ENCODE peak calls at places on chromosome 5, in seven cellular contexts. One of them, this sample, is unnamed.

GRCh38 chr5:43227655-43228054 is 35.6 kb downstream of the NIM1K start:
- DNase-seq in GM10248: no peak
- DNase-seq in IMR-90: peak
- DNase-seq in lower leg skin: no peak
- DNase-seq in H1: no peak
- DNase-seq in GM12878: no peak
- DNase-seq in heart right ventricle: no peak
- DNase-seq in this sample: no peak

GRCh38 chr5:4873656-4874055 is 266.5 kb upstream of the ADAMTS16 start:
- DNase-seq in GM10248: no peak
- DNase-seq in IMR-90: no peak
- DNase-seq in lower leg skin: no peak
- DNase-seq in H1: no peak
- DNase-seq in GM12878: no peak
- DNase-seq in heart right ventricle: no peak
- DNase-seq in this sample: no peak

GRCh38 chr5:38113456-38113855 is 144.9 kb upstream of the EGFLAM start:
- DNase-seq in GM10248: no peak
- DNase-seq in IMR-90: no peak
- DNase-seq in lower leg skin: peak
- DNase-seq in H1: no peak
- DNase-seq in GM12878: no peak
- DNase-seq in heart right ventricle: no peak
- DNase-seq in this sample: no peak

GRCh38 chr5:138874771-138875628 is at the start of gene LRRTM2:
- DNase-seq in GM10248: no peak
- DNase-seq in IMR-90: peak
- DNase-seq in lower leg skin: no peak
- DNase-seq in H1: no peak
- DNase-seq in GM12878: no peak
- DNase-seq in heart right ventricle: no peak
- DNase-seq in this sample: peak

GRCh38 chr5:97570242-97570641 is 387.2 kb upstream of the RIOK2 start:
- DNase-seq in GM10248: no peak
- DNase-seq in IMR-90: no peak
- DNase-seq in lower leg skin: no peak
- DNase-seq in H1: no peak
- DNase-seq in GM12878: no peak
- DNase-seq in heart right ventricle: no peak
- DNase-seq in this sample: no peak

GRCh38 chr5:64838376-64838775 is 69.6 kb downstream of the CWC27 start:
- DNase-seq in GM10248: no peak
- DNase-seq in IMR-90: peak
- DNase-seq in lower leg skin: no peak
- DNase-seq in H1: no peak
- DNase-seq in GM12878: no peak
- DNase-seq in heart right ventricle: no peak
- DNase-seq in this sample: no peak

GRCh38 chr5:123951204-123951977 is 439.4 kb downstream of the CSNK1G3 start:
- DNase-seq in GM10248: no peak
- DNase-seq in IMR-90: peak
- DNase-seq in lower leg skin: no peak
- DNase-seq in H1: no peak
- DNase-seq in GM12878: no peak
- DNase-seq in heart right ventricle: no peak
- DNase-seq in this sample: no peak

GRCh38 chr5:170355601-170356098 is 33.5 kb downstream of the KCNMB1 start:
- DNase-seq in GM10248: no peak
- DNase-seq in IMR-90: no peak
- DNase-seq in lower leg skin: no peak
- DNase-seq in H1: no peak
- DNase-seq in GM12878: no peak
- DNase-seq in heart right ventricle: peak
- DNase-seq in this sample: no peak

GRCh38 chr5:63697811-63698210 is 264.4 kb downstream of the HTR1A start:
- DNase-seq in GM10248: no peak
- DNase-seq in IMR-90: no peak
- DNase-seq in lower leg skin: no peak
- DNase-seq in H1: no peak
- DNase-seq in GM12878: no peak
- DNase-seq in heart right ventricle: no peak
- DNase-seq in this sample: no peak

GRCh38 chr5:10126900-10127299 is 122.8 kb downstream of the ATPSCKMT start:
- DNase-seq in GM10248: no peak
- DNase-seq in IMR-90: no peak
- DNase-seq in lower leg skin: no peak
- DNase-seq in H1: no peak
- DNase-seq in GM12878: no peak
- DNase-seq in heart right ventricle: no peak
- DNase-seq in this sample: no peak

GRCh38 chr5:93585753-93586385 is 2.8 kb downstream of the NR2F1 start:
- DNase-seq in GM10248: no peak
- DNase-seq in IMR-90: peak
- DNase-seq in lower leg skin: no peak
- DNase-seq in H1: no peak
- DNase-seq in GM12878: no peak
- DNase-seq in heart right ventricle: no peak
- DNase-seq in this sample: no peak

GRCh38 chr5:161051920-161052500 is 200.0 kb upstream of the ATP10B start:
- DNase-seq in GM10248: no peak
- DNase-seq in IMR-90: no peak
- DNase-seq in lower leg skin: no peak
- DNase-seq in H1: no peak
- DNase-seq in GM12878: no peak
- DNase-seq in heart right ventricle: no peak
- DNase-seq in this sample: no peak

GRCh38 chr5:73987915-73988314 is 361.9 kb downstream of the ARHGEF28 start:
- DNase-seq in GM10248: no peak
- DNase-seq in IMR-90: no peak
- DNase-seq in lower leg skin: no peak
- DNase-seq in H1: no peak
- DNase-seq in GM12878: no peak
- DNase-seq in heart right ventricle: no peak
- DNase-seq in this sample: no peak

GRCh38 chr5:149935431-149935901 is 9.1 kb downstream of the PDE6A start:
- DNase-seq in GM10248: no peak
- DNase-seq in IMR-90: no peak
- DNase-seq in lower leg skin: no peak
- DNase-seq in H1: no peak
- DNase-seq in GM12878: no peak
- DNase-seq in heart right ventricle: no peak
- DNase-seq in this sample: no peak

GRCh38 chr5:88834108-88834462 is 48.9 kb downstream of the MEF2C start:
- DNase-seq in GM10248: no peak
- DNase-seq in IMR-90: no peak
- DNase-seq in lower leg skin: no peak
- DNase-seq in H1: no peak
- DNase-seq in GM12878: no peak
- DNase-seq in heart right ventricle: no peak
- DNase-seq in this sample: no peak

GRCh38 chr5:175867587-175868347 is 3.6 kb upstream of the CPLX2 start:
- DNase-seq in GM10248: no peak
- DNase-seq in IMR-90: no peak
- DNase-seq in lower leg skin: no peak
- DNase-seq in H1: no peak
- DNase-seq in GM12878: no peak
- DNase-seq in heart right ventricle: no peak
- DNase-seq in this sample: peak

GRCh38 chr5:98341038-98341710 is 432.3 kb upstream of the RGMB start:
- DNase-seq in GM10248: no peak
- DNase-seq in IMR-90: peak
- DNase-seq in lower leg skin: no peak
- DNase-seq in H1: no peak
- DNase-seq in GM12878: no peak
- DNase-seq in heart right ventricle: peak
- DNase-seq in this sample: no peak

GRCh38 chr5:169197343-169197742 is 103.6 kb downstream of the SLIT3 start:
- DNase-seq in GM10248: no peak
- DNase-seq in IMR-90: no peak
- DNase-seq in lower leg skin: no peak
- DNase-seq in H1: no peak
- DNase-seq in GM12878: no peak
- DNase-seq in heart right ventricle: peak
- DNase-seq in this sample: no peak

GRCh38 chr5:172002310-172002709 is 4.1 kb downstream of the FBXW11 start:
- DNase-seq in GM10248: no peak
- DNase-seq in IMR-90: no peak
- DNase-seq in lower leg skin: no peak
- DNase-seq in H1: no peak
- DNase-seq in GM12878: no peak
- DNase-seq in heart right ventricle: no peak
- DNase-seq in this sample: no peak

GRCh38 chr5:135833961-135834638 is 363 bp upstream of the SLC25A48 start:
- DNase-seq in GM10248: no peak
- DNase-seq in IMR-90: no peak
- DNase-seq in lower leg skin: peak
- DNase-seq in H1: no peak
- DNase-seq in GM12878: no peak
- DNase-seq in heart right ventricle: no peak
- DNase-seq in this sample: no peak
- TF ChIP-seq CTCF in GM10248: peak
- TF ChIP-seq CTCF in IMR-90: no peak
- TF ChIP-seq CTCF in lower leg skin: no peak
- TF ChIP-seq CTCF in H1: no peak
- TF ChIP-seq CTCF in GM12878: peak
- TF ChIP-seq CTCF in heart right ventricle: peak
- TF ChIP-seq CTCF in this sample: no peak

DNA sequence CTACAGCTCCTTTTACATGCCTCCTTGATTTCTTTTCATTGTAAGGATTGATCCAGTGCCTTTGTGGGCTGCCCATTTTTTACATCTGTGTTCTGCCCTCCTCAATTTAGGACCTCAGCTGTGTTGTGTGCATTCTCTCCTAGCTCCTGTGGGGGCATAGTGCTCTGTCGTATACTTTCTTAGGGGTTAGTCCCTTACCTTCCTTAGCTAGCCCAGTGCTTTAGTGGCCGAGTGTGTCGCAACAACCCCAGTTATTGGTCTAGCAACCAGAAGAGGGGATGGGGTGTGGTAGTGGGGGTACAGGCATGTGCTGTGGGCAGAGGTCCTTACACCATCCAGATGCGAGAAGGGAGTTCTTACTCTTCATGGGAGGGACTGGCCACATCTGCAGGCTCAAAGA is 12.1 kb downstream of the MTRR start:
- DNase-seq in GM10248: no peak
- DNase-seq in IMR-90: no peak
- DNase-seq in lower leg skin: no peak
- DNase-seq in H1: no peak
- DNase-seq in GM12878: no peak
- DNase-seq in heart right ventricle: no peak
- DNase-seq in this sample: no peak
- TF ChIP-seq CTCF in GM10248: no peak
- TF ChIP-seq CTCF in IMR-90: no peak
- TF ChIP-seq CTCF in lower leg skin: no peak
- TF ChIP-seq CTCF in H1: no peak
- TF ChIP-seq CTCF in GM12878: no peak
- TF ChIP-seq CTCF in heart right ventricle: no peak
- TF ChIP-seq CTCF in this sample: no peak

GRCh38 chr5:929596-929995 is 36.9 kb downstream of the TRIP13 start:
- DNase-seq in GM10248: no peak
- DNase-seq in IMR-90: no peak
- DNase-seq in lower leg skin: peak
- DNase-seq in H1: no peak
- DNase-seq in GM12878: no peak
- DNase-seq in heart right ventricle: no peak
- DNase-seq in this sample: no peak

GRCh38 chr5:927172-928015 is 34.7 kb downstream of the TRIP13 start:
- DNase-seq in GM10248: no peak
- DNase-seq in IMR-90: no peak
- DNase-seq in lower leg skin: peak
- DNase-seq in H1: no peak
- DNase-seq in GM12878: no peak
- DNase-seq in heart right ventricle: no peak
- DNase-seq in this sample: no peak

GRCh38 chr5:922745-923472 is 30.2 kb downstream of the TRIP13 start:
- DNase-seq in GM10248: no peak
- DNase-seq in IMR-90: no peak
- DNase-seq in lower leg skin: peak
- DNase-seq in H1: no peak
- DNase-seq in GM12878: no peak
- DNase-seq in heart right ventricle: no peak
- DNase-seq in this sample: no peak

GRCh38 chr5:923473-923873 is 30.8 kb downstream of the TRIP13 start:
- DNase-seq in GM10248: peak
- DNase-seq in IMR-90: peak
- DNase-seq in lower leg skin: peak
- DNase-seq in H1: peak
- DNase-seq in GM12878: no peak
- DNase-seq in heart right ventricle: peak
- DNase-seq in this sample: peak

DNA sequence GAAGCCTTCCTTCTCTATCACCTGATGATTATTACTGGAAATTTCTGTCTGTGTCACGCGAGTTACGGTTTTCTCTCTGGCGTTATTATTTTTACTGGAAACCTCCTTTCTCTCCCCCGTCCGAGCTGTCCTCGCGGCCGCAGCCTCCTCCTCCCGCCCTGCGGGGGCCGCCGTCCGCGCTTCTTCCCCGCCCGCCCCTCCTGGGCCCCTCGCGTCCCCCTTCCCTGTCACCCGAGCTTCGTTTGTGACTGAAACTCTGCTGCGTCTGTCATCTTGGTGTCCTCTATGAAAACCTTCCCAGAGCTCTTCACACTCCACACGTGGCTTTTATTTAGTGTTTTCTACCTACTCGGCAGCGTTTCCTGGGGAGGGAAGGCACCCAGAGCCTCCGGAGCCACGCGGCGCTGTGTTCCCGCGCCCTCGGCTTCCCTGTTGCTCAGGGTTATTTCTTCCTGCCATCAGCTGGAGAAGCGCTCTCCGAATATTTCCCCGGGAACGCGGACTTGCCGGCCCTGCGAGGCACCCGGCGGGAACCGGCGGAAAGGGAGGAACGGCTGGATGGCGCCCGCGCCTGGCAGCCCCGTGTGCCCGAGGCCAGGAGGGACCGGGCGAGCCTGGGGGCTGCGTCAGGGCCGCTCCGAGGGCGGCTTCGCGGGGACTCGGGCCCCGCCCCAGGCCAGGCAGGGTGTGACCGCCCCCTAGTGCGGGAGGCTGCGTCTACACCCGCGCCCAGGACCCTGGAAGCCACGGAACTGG is 33.9 kb downstream of the TRIP13 start:
- DNase-seq in GM10248: peak
- DNase-seq in IMR-90: no peak
- DNase-seq in lower leg skin: no peak
- DNase-seq in H1: no peak
- DNase-seq in GM12878: no peak
- DNase-seq in heart right ventricle: no peak
- DNase-seq in this sample: peak
- TF ChIP-seq CTCF in GM10248: peak
- TF ChIP-seq CTCF in IMR-90: peak
- TF ChIP-seq CTCF in lower leg skin: no peak
- TF ChIP-seq CTCF in H1: peak
- TF ChIP-seq CTCF in GM12878: peak
- TF ChIP-seq CTCF in heart right ventricle: peak
- TF ChIP-seq CTCF in this sample: no peak

DNA sequence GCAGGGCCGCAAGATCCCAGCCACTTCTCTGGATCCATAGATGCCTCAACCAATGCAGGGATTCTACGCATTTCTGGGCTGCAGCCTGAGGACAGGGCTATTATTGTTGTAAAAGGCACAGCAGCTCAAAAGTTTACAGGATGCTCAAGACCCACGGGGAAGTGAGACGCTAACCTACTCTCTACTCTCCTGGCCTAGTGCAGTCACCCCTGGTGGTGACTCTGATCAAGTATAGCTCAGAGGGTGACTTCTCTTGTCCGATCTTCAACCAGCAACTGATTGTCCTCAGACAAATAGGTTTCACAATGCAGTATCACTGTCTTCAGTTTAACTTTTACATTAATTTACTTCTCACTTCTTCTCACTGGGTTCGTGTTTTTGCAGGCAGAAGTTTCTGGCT is 34.3 kb upstream of the ZNF354B start:
- DNase-seq in GM10248: no peak
- DNase-seq in IMR-90: no peak
- DNase-seq in lower leg skin: no peak
- DNase-seq in H1: no peak
- DNase-seq in GM12878: no peak
- DNase-seq in heart right ventricle: no peak
- DNase-seq in this sample: no peak
- TF ChIP-seq CTCF in GM10248: no peak
- TF ChIP-seq CTCF in IMR-90: no peak
- TF ChIP-seq CTCF in lower leg skin: no peak
- TF ChIP-seq CTCF in H1: no peak
- TF ChIP-seq CTCF in GM12878: no peak
- TF ChIP-seq CTCF in heart right ventricle: no peak
- TF ChIP-seq CTCF in this sample: no peak